ENCODE peak calls at places on chromosomes 4 and X, in four cellular contexts. Q is AG04450, S is psoas muscle, W is fibroblast of lung. V is an unnamed sample.

GRCh38 chr4:42280327-42281095 is 116.8 kb upstream of the SHISA3 start:
- DNase-seq in Q (no peak), S (no peak), W (peak), V (no peak)

GRCh38 chr4:128600996-128601857 is 208.3 kb upstream of the JADE1 start:
- DNase-seq in Q (peak), S (peak), W (peak), V (peak)

GRCh38 chr4:172547724-172548123 is 620.9 kb upstream of the GALNT7 start:
- DNase-seq in Q (no peak), S (no peak), W (no peak), V (no peak)

GRCh38 chr4:4876945-4877661 is 17.6 kb downstream of the MSX1 start:
- DNase-seq in Q (no peak), S (no peak), W (no peak), V (no peak)

GRCh38 chr4:1767770-1768366 is 25.2 kb upstream of the FGFR3 start:
- DNase-seq in Q (no peak), S (no peak), W (peak), V (no peak)

GRCh38 chrX:17655232-17656034 is 81.9 kb upstream of the SCML1 start:
- DNase-seq in Q (no peak), S (no peak), W (peak), V (no peak)

GRCh38 chrX:27883468-27884092 is 75.8 kb downstream of the MAGEB10 start:
- DNase-seq in Q (no peak), S (no peak), W (no peak), V (no peak)

GRCh38 chr4:2390146-2390545 is 28.3 kb downstream of the ZFYVE28 start:
- DNase-seq in Q (no peak), S (no peak), W (no peak), V (no peak)

GRCh38 chrX:149877636-149878035 is 3.3 kb upstream of the MAGEA8 start:
- DNase-seq in Q (no peak), S (no peak), W (peak), V (no peak)

GRCh38 chrX:55098691-55099090 is 9.9 kb downstream of the PAGE2 start:
- DNase-seq in Q (no peak), S (no peak), W (no peak), V (no peak)

GRCh38 chrX:145817666-145818521 is at the start of gene SLITRK2:
- DNase-seq in Q (no peak), S (no peak), W (peak), V (no peak)

GRCh38 chr4:81565137-81565870 is 93.6 kb upstream of the RASGEF1B start:
- DNase-seq in Q (no peak), S (peak), W (peak), V (no peak)

GRCh38 chr4:42703776-42704175 is 46.9 kb upstream of the ATP8A1 start:
- DNase-seq in Q (no peak), S (no peak), W (no peak), V (no peak)

GRCh38 chr4:40180356-40180755 is 16.5 kb upstream of the RHOH start:
- DNase-seq in Q (peak), S (no peak), W (peak), V (peak)

GRCh38 chr4:99027304-99027703 is 31.8 kb downstream of the METAP1 start:
- DNase-seq in Q (no peak), S (no peak), W (no peak), V (no peak)

GRCh38 chr4:101696276-101697010 is 94.1 kb upstream of the BANK1 start:
- DNase-seq in Q (no peak), S (no peak), W (no peak), V (no peak)

GRCh38 chrX:10648608-10649007 is 28.2 kb upstream of the MID1 start:
- DNase-seq in Q (peak), S (no peak), W (peak), V (no peak)

GRCh38 chrX:74520896-74521295 is 93.5 kb downstream of the RLIM start:
- DNase-seq in Q (no peak), S (no peak), W (no peak), V (no peak)

GRCh38 chr4:114980932-114981693 is 132.3 kb downstream of the NDST4 start:
- DNase-seq in Q (no peak), S (no peak), W (no peak), V (no peak)

GRCh38 chrX:138710866-138711331 is 618 bp downstream of the FGF13 start:
- DNase-seq in Q (no peak), S (peak), W (no peak), V (no peak)

GRCh38 chr4:125464146-125464545 is 149.4 kb downstream of the FAT4 start:
- DNase-seq in Q (no peak), S (no peak), W (no peak), V (no peak)

GRCh38 chrX:7316887-7317286 is 168.9 kb upstream of the PUDP start:
- DNase-seq in Q (no peak), S (no peak), W (peak), V (peak)

GRCh38 chrX:25034889-25035288 is 19.1 kb upstream of the ARX start:
- DNase-seq in Q (no peak), S (no peak), W (peak), V (no peak)
- TF ChIP-seq CTCF in Q (peak), S (no peak), W (peak), V (peak)

GRCh38 chr4:184417802-184418511 is 56.4 kb downstream of the IRF2 start:
- DNase-seq in Q (peak), S (no peak), W (peak), V (peak)

GRCh38 chr4:184415071-184415470 is 59.3 kb downstream of the IRF2 start:
- DNase-seq in Q (no peak), S (no peak), W (no peak), V (no peak)

GRCh38 chr4:184420402-184420801 is 53.9 kb downstream of the IRF2 start:
- DNase-seq in Q (no peak), S (no peak), W (no peak), V (no peak)

GRCh38 chr4:184419976-184420375 is 54.4 kb downstream of the IRF2 start:
- DNase-seq in Q (no peak), S (no peak), W (no peak), V (no peak)

GRCh38 chr4:184416913-184417734 is 57.2 kb downstream of the IRF2 start:
- DNase-seq in Q (no peak), S (no peak), W (peak), V (no peak)
- H3K4me3 ChIP-seq in Q (no peak), S (peak), W (peak), V (no peak)

DNA sequence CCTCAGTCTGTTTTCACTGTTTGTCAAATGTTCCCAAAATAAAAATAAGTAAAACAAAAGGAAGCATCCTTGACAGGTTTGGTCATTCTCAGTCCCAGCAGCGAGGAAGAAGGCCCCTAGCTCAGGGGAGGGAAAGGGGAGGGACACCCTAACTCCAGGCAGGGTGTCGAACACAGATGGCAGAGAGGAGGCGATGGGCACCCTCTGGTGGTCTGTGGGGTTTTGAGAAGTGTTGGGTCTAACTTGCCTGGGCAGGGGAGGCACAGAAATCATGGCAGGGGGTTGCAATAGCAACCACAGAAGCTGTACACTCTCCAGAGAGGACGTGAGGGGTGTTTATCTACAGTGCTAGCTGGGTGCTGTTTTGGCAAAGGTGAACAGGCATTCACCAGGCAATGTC is 229.8 kb upstream of the SFRP2 start:
- DNase-seq in Q (no peak), S (no peak), W (no peak), V (no peak)
- TF ChIP-seq CTCF in Q (no peak), S (no peak), W (peak), V (no peak)

GRCh38 chrX:2492536-2493218 is 8.1 kb downstream of the DHRSX start:
- DNase-seq in Q (no peak), S (no peak), W (no peak), V (no peak)
- H3K4me3 ChIP-seq in Q (no peak), S (no peak), W (no peak), V (no peak)

GRCh38 chr4:73615613-73616012 is 4.6 kb downstream of the RASSF6 start:
- DNase-seq in Q (no peak), S (no peak), W (no peak), V (no peak)
- TF ChIP-seq CTCF in Q (no peak), S (no peak), W (no peak), V (no peak)

GRCh38 chrX:154022108-154022507 is 2.4 kb upstream of the IRAK1 start:
- DNase-seq in Q (no peak), S (no peak), W (no peak), V (no peak)

GRCh38 chrX:154019633-154020499 is at the start of gene IRAK1:
- DNase-seq in Q (no peak), S (peak), W (peak), V (no peak)

GRCh38 chrX:154020500-154021115 is 906 bp upstream of the IRAK1 start:
- DNase-seq in Q (no peak), S (no peak), W (no peak), V (no peak)

GRCh38 chrX:154022716-154023115 is 3.0 kb upstream of the IRAK1 start:
- DNase-seq in Q (no peak), S (no peak), W (no peak), V (no peak)

DNA sequence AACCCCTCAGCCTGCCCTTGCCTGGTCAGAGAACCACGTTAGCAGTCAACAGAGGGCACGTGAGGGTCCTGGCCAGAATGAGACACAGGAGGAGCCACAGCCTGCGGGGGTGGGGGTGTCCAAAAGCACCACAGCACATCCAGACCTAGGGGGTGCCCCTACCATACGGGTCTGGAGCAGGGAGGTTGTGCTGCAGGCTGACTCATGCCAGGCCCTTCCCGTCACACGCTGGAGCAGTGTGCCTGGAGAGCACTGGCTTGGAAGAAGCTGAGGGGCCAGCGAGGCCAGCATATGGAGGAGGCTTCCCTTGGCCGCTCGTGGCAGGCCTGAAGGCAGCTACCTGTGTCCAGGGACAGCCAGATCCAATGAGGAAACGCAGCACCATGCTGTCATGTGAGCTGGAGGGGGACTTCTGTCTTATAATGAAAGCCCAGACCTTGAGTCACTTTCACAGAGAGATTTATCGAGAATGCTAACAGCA is 1.5 kb upstream of the IRAK1 start:
- DNase-seq in Q (no peak), S (no peak), W (peak), V (no peak)
- H3K4me3 ChIP-seq in Q (no peak), S (no peak), W (no peak), V (no peak)

GRCh38 chr4:72886602-72887001 is 182.9 kb downstream of the COX18 start:
- DNase-seq in Q (no peak), S (no peak), W (peak), V (no peak)
- TF ChIP-seq CTCF in Q (peak), S (no peak), W (peak), V (no peak)

GRCh38 chr4:6916069-6916586 is 6.5 kb downstream of the TBC1D14 start:
- DNase-seq in Q (no peak), S (no peak), W (no peak), V (no peak)
- H3K4me3 ChIP-seq in Q (no peak), S (no peak), W (no peak), V (no peak)

GRCh38 chrX:71859637-71860036 is 51.0 kb upstream of the NHSL2 start:
- DNase-seq in Q (no peak), S (no peak), W (peak), V (no peak)
- TF ChIP-seq CTCF in Q (peak), S (peak), W (peak), V (peak)